ENCODE peak calls at places on chromosomes 1 and 21, in five cellular contexts. One of them, this sample, is unnamed.
A peak's percentile ranks its signal among the peaks of the same experiment; 100 is the strongest.

GRCh38 chr1:153803479-153804056 is 28.4 kb downstream of the SLC27A3 start:
- DNase-seq in Kasumi-1: peak; percentile 31
- DNase-seq in activated T-helper 1 cell treated with Interleukin-2 at 50 U/mL for 16 hours: no peak
- DNase-seq in NB4: no peak
- DNase-seq in iris pigment epithelial cell: no peak
- DNase-seq in this sample: no peak

GRCh38 chr21:35737899-35738341 is 322.4 kb downstream of the SETD4 start:
- DNase-seq in activated T-helper 1 cell treated with Interleukin-2 at 50 U/mL for 16 hours: no peak
- DNase-seq in NB4: peak; percentile 73
- DNase-seq in Kasumi-1: no peak
- DNase-seq in iris pigment epithelial cell: peak; percentile 41
- DNase-seq in this sample: no peak

GRCh38 chr1:200346744-200347143 is 63.1 kb downstream of the ZNF281 start:
- DNase-seq in iris pigment epithelial cell: peak; percentile 81
- DNase-seq in NB4: peak; percentile 45
- DNase-seq in activated T-helper 1 cell treated with Interleukin-2 at 50 U/mL for 16 hours: no peak
- DNase-seq in Kasumi-1: no peak
- DNase-seq in this sample: no peak

GRCh38 chr1:110220324-110220723 is 10.2 kb downstream of the KCNC4 start:
- DNase-seq in Kasumi-1: no peak
- DNase-seq in iris pigment epithelial cell: no peak
- DNase-seq in activated T-helper 1 cell treated with Interleukin-2 at 50 U/mL for 16 hours: no peak
- DNase-seq in NB4: no peak
- DNase-seq in this sample: no peak

GRCh38 chr1:232428781-232429530 is 201.0 kb downstream of the SIPA1L2 start:
- DNase-seq in Kasumi-1: no peak
- DNase-seq in iris pigment epithelial cell: peak; percentile 87
- DNase-seq in activated T-helper 1 cell treated with Interleukin-2 at 50 U/mL for 16 hours: no peak
- DNase-seq in NB4: no peak
- DNase-seq in this sample: no peak

GRCh38 chr1:41418868-41419583 is 57.8 kb downstream of the FOXO6 start:
- DNase-seq in iris pigment epithelial cell: peak; percentile 82
- DNase-seq in Kasumi-1: no peak
- DNase-seq in NB4: no peak
- DNase-seq in activated T-helper 1 cell treated with Interleukin-2 at 50 U/mL for 16 hours: no peak
- DNase-seq in this sample: no peak

GRCh38 chr1:179105393-179105792 is 23.5 kb downstream of the TOR3A start:
- DNase-seq in iris pigment epithelial cell: peak; percentile 24
- DNase-seq in activated T-helper 1 cell treated with Interleukin-2 at 50 U/mL for 16 hours: no peak
- DNase-seq in NB4: no peak
- DNase-seq in Kasumi-1: peak; percentile 17
- DNase-seq in this sample: no peak

GRCh38 chr1:100364731-100365130 is 12.4 kb downstream of the CDC14A start:
- DNase-seq in iris pigment epithelial cell: no peak
- DNase-seq in Kasumi-1: no peak
- DNase-seq in activated T-helper 1 cell treated with Interleukin-2 at 50 U/mL for 16 hours: no peak
- DNase-seq in NB4: no peak
- DNase-seq in this sample: no peak

GRCh38 chr1:240149488-240150094 is 57.9 kb downstream of the FMN2 start:
- DNase-seq in iris pigment epithelial cell: peak; percentile 41
- DNase-seq in NB4: peak; percentile 28
- DNase-seq in Kasumi-1: peak; percentile 62
- DNase-seq in activated T-helper 1 cell treated with Interleukin-2 at 50 U/mL for 16 hours: no peak
- DNase-seq in this sample: no peak

GRCh38 chr1:17475729-17476128 is 36.3 kb upstream of the RCC2 start:
- DNase-seq in iris pigment epithelial cell: peak; percentile 86
- DNase-seq in Kasumi-1: no peak
- DNase-seq in activated T-helper 1 cell treated with Interleukin-2 at 50 U/mL for 16 hours: no peak
- DNase-seq in NB4: peak; percentile 35
- DNase-seq in this sample: no peak

GRCh38 chr1:36400825-36401601 is 3.3 kb upstream of the LSM10 start:
- DNase-seq in iris pigment epithelial cell: no peak
- DNase-seq in activated T-helper 1 cell treated with Interleukin-2 at 50 U/mL for 16 hours: no peak
- DNase-seq in NB4: peak; percentile 60
- DNase-seq in Kasumi-1: no peak
- DNase-seq in this sample: no peak

GRCh38 chr1:204126941-204127340 is 24.9 kb downstream of the ETNK2 start:
- DNase-seq in iris pigment epithelial cell: no peak
- DNase-seq in activated T-helper 1 cell treated with Interleukin-2 at 50 U/mL for 16 hours: no peak
- DNase-seq in Kasumi-1: no peak
- DNase-seq in NB4: no peak
- DNase-seq in this sample: no peak

GRCh38 chr1:47856994-47857393 is 140.2 kb downstream of the TRABD2B start:
- DNase-seq in activated T-helper 1 cell treated with Interleukin-2 at 50 U/mL for 16 hours: no peak
- DNase-seq in Kasumi-1: no peak
- DNase-seq in NB4: no peak
- DNase-seq in iris pigment epithelial cell: no peak
- DNase-seq in this sample: no peak

GRCh38 chr1:33045246-33045645 is 8.6 kb upstream of the AK2 start:
- DNase-seq in activated T-helper 1 cell treated with Interleukin-2 at 50 U/mL for 16 hours: no peak
- DNase-seq in NB4: peak; percentile 54
- DNase-seq in Kasumi-1: no peak
- DNase-seq in iris pigment epithelial cell: no peak
- DNase-seq in this sample: no peak

GRCh38 chr1:44808938-44809917 is 905 bp downstream of the BTBD19 start:
- DNase-seq in NB4: peak; percentile 82
- DNase-seq in Kasumi-1: peak; percentile 93
- DNase-seq in activated T-helper 1 cell treated with Interleukin-2 at 50 U/mL for 16 hours: peak; percentile 83
- DNase-seq in iris pigment epithelial cell: peak; percentile 82
- DNase-seq in this sample: no peak

GRCh38 chr1:167564592-167564991 is 11.0 kb upstream of the CREG1 start:
- DNase-seq in NB4: peak; percentile 76
- DNase-seq in activated T-helper 1 cell treated with Interleukin-2 at 50 U/mL for 16 hours: no peak
- DNase-seq in iris pigment epithelial cell: peak; percentile 17
- DNase-seq in Kasumi-1: peak; percentile 12
- DNase-seq in this sample: no peak

GRCh38 chr1:30253807-30254440 is 469.5 kb downstream of the MATN1 start:
- DNase-seq in iris pigment epithelial cell: no peak
- DNase-seq in NB4: no peak
- DNase-seq in activated T-helper 1 cell treated with Interleukin-2 at 50 U/mL for 16 hours: no peak
- DNase-seq in Kasumi-1: no peak
- DNase-seq in this sample: no peak

GRCh38 chr21:31316488-31317169 is 27.4 kb downstream of the TIAM1 start:
- DNase-seq in Kasumi-1: no peak
- DNase-seq in NB4: no peak
- DNase-seq in iris pigment epithelial cell: peak; percentile 62
- DNase-seq in activated T-helper 1 cell treated with Interleukin-2 at 50 U/mL for 16 hours: no peak
- DNase-seq in this sample: no peak

GRCh38 chr21:28342229-28342810 is 650.4 kb downstream of the LTN1 start:
- DNase-seq in activated T-helper 1 cell treated with Interleukin-2 at 50 U/mL for 16 hours: no peak
- DNase-seq in NB4: no peak
- DNase-seq in iris pigment epithelial cell: peak; percentile 13
- DNase-seq in Kasumi-1: no peak
- DNase-seq in this sample: no peak

GRCh38 chr1:164836614-164837018 is 277.6 kb downstream of the PBX1 start:
- DNase-seq in NB4: no peak
- DNase-seq in iris pigment epithelial cell: no peak
- DNase-seq in activated T-helper 1 cell treated with Interleukin-2 at 50 U/mL for 16 hours: no peak
- DNase-seq in Kasumi-1: no peak
- DNase-seq in this sample: no peak

GRCh38 chr1:248807067-248807737 is 18.5 kb downstream of the SH3BP5L start:
- DNase-seq in iris pigment epithelial cell: peak; percentile 34
- DNase-seq in Kasumi-1: peak; percentile 48
- DNase-seq in NB4: peak; percentile 84
- DNase-seq in activated T-helper 1 cell treated with Interleukin-2 at 50 U/mL for 16 hours: no peak
- DNase-seq in this sample: no peak

GRCh38 chr1:177665935-177666334 is 303.9 kb downstream of the SEC16B start:
- DNase-seq in NB4: no peak
- DNase-seq in Kasumi-1: no peak
- DNase-seq in iris pigment epithelial cell: no peak
- DNase-seq in activated T-helper 1 cell treated with Interleukin-2 at 50 U/mL for 16 hours: no peak
- DNase-seq in this sample: no peak

GRCh38 chr1:5857011-5857410 is 135.2 kb downstream of the NPHP4 start:
- DNase-seq in Kasumi-1: no peak
- DNase-seq in NB4: no peak
- DNase-seq in iris pigment epithelial cell: no peak
- DNase-seq in activated T-helper 1 cell treated with Interleukin-2 at 50 U/mL for 16 hours: no peak
- DNase-seq in this sample: no peak

GRCh38 chr1:2932671-2933350 is 88.5 kb upstream of the ACTRT2 start:
- DNase-seq in activated T-helper 1 cell treated with Interleukin-2 at 50 U/mL for 16 hours: no peak
- DNase-seq in NB4: no peak
- DNase-seq in Kasumi-1: no peak
- DNase-seq in iris pigment epithelial cell: no peak
- DNase-seq in this sample: no peak

GRCh38 chr1:158003409-158003805 is 10.0 kb downstream of the KIRREL1 start:
- DNase-seq in NB4: no peak
- DNase-seq in iris pigment epithelial cell: no peak
- DNase-seq in Kasumi-1: no peak
- DNase-seq in activated T-helper 1 cell treated with Interleukin-2 at 50 U/mL for 16 hours: no peak
- DNase-seq in this sample: no peak

GRCh38 chr1:4227986-4228385 is 327.9 kb upstream of the C1orf174 start:
- DNase-seq in NB4: no peak
- DNase-seq in Kasumi-1: no peak
- DNase-seq in iris pigment epithelial cell: no peak
- DNase-seq in activated T-helper 1 cell treated with Interleukin-2 at 50 U/mL for 16 hours: no peak
- DNase-seq in this sample: no peak

GRCh38 chr1:200336111-200336845 is 73.6 kb downstream of the ZNF281 start:
- DNase-seq in activated T-helper 1 cell treated with Interleukin-2 at 50 U/mL for 16 hours: no peak
- DNase-seq in iris pigment epithelial cell: peak; percentile 76
- DNase-seq in Kasumi-1: no peak
- DNase-seq in NB4: no peak
- DNase-seq in this sample: no peak

GRCh38 chr1:40895601-40896000 is 33.4 kb upstream of the CITED4 start:
- DNase-seq in NB4: no peak
- DNase-seq in activated T-helper 1 cell treated with Interleukin-2 at 50 U/mL for 16 hours: no peak
- DNase-seq in iris pigment epithelial cell: no peak
- DNase-seq in Kasumi-1: no peak
- DNase-seq in this sample: no peak

GRCh38 chr1:10225573-10225972 is 15.2 kb downstream of the KIF1B start:
- DNase-seq in activated T-helper 1 cell treated with Interleukin-2 at 50 U/mL for 16 hours: no peak
- DNase-seq in iris pigment epithelial cell: peak; percentile 31
- DNase-seq in NB4: no peak
- DNase-seq in Kasumi-1: no peak
- DNase-seq in this sample: no peak

GRCh38 chr1:27632387-27633297 is 2.3 kb downstream of the FGR start:
- DNase-seq in NB4: peak; percentile 84
- DNase-seq in Kasumi-1: no peak
- DNase-seq in activated T-helper 1 cell treated with Interleukin-2 at 50 U/mL for 16 hours: no peak
- DNase-seq in iris pigment epithelial cell: no peak
- DNase-seq in this sample: no peak

GRCh38 chr1:91745649-91746383 is 140.1 kb downstream of the TGFBR3 start:
- DNase-seq in activated T-helper 1 cell treated with Interleukin-2 at 50 U/mL for 16 hours: no peak
- DNase-seq in Kasumi-1: no peak
- DNase-seq in iris pigment epithelial cell: no peak
- DNase-seq in NB4: no peak
- DNase-seq in this sample: no peak

GRCh38 chr1:223123238-223123976 is 19.6 kb downstream of the TLR5 start:
- DNase-seq in activated T-helper 1 cell treated with Interleukin-2 at 50 U/mL for 16 hours: peak; percentile 46
- DNase-seq in iris pigment epithelial cell: peak; percentile 54
- DNase-seq in Kasumi-1: peak; percentile 72
- DNase-seq in NB4: peak; percentile 71
- DNase-seq in this sample: peak; percentile 64

GRCh38 chr1:157170677-157171515 is 32.7 kb upstream of the ETV3 start:
- DNase-seq in Kasumi-1: peak; percentile 48
- DNase-seq in activated T-helper 1 cell treated with Interleukin-2 at 50 U/mL for 16 hours: no peak
- DNase-seq in iris pigment epithelial cell: peak; percentile 11
- DNase-seq in NB4: peak; percentile 54
- DNase-seq in this sample: no peak

GRCh38 chr1:97834903-97835302 is 85.9 kb downstream of the DPYD start:
- DNase-seq in iris pigment epithelial cell: peak; percentile 14
- DNase-seq in Kasumi-1: no peak
- DNase-seq in NB4: no peak
- DNase-seq in activated T-helper 1 cell treated with Interleukin-2 at 50 U/mL for 16 hours: no peak
- DNase-seq in this sample: no peak

GRCh38 chr1:26539722-26540121 is 10.2 kb downstream of the RPS6KA1 start:
- DNase-seq in NB4: peak; percentile 51
- DNase-seq in iris pigment epithelial cell: peak; percentile 18
- DNase-seq in activated T-helper 1 cell treated with Interleukin-2 at 50 U/mL for 16 hours: no peak
- DNase-seq in Kasumi-1: no peak
- DNase-seq in this sample: no peak

GRCh38 chr1:181324797-181325616 is 158.3 kb upstream of the CACNA1E start:
- DNase-seq in activated T-helper 1 cell treated with Interleukin-2 at 50 U/mL for 16 hours: peak; percentile 4
- DNase-seq in NB4: no peak
- DNase-seq in iris pigment epithelial cell: no peak
- DNase-seq in Kasumi-1: no peak
- DNase-seq in this sample: no peak

GRCh38 chr1:201882665-201883132 is 6.0 kb upstream of the SHISA4 start:
- DNase-seq in iris pigment epithelial cell: peak; percentile 68
- DNase-seq in activated T-helper 1 cell treated with Interleukin-2 at 50 U/mL for 16 hours: no peak
- DNase-seq in NB4: peak; percentile 87
- DNase-seq in Kasumi-1: peak; percentile 90
- DNase-seq in this sample: no peak

GRCh38 chr1:77126309-77126708 is 92.9 kb downstream of the PIGK start:
- DNase-seq in iris pigment epithelial cell: peak; percentile 84
- DNase-seq in activated T-helper 1 cell treated with Interleukin-2 at 50 U/mL for 16 hours: no peak
- DNase-seq in Kasumi-1: peak; percentile 84
- DNase-seq in NB4: peak; percentile 61
- DNase-seq in this sample: peak; percentile 15

GRCh38 chr1:184685116-184685515 is 69.5 kb downstream of the EDEM3 start:
- DNase-seq in NB4: no peak
- DNase-seq in iris pigment epithelial cell: no peak
- DNase-seq in Kasumi-1: no peak
- DNase-seq in activated T-helper 1 cell treated with Interleukin-2 at 50 U/mL for 16 hours: no peak
- DNase-seq in this sample: no peak

GRCh38 chr1:150256549-150257341 is 829 bp upstream of the CA14 start:
- DNase-seq in iris pigment epithelial cell: no peak
- DNase-seq in Kasumi-1: no peak
- DNase-seq in activated T-helper 1 cell treated with Interleukin-2 at 50 U/mL for 16 hours: no peak
- DNase-seq in NB4: no peak
- DNase-seq in this sample: peak; percentile 37

This sample was measured in frontal cortex.